ENCODE peak calls at places on chromosomes 12 and 14, in ten cellular contexts. V is BE2C, W is endodermal cell, L is pancreas, N is cardiac muscle cell, Q is brain microvascular endothelial cell, R is tibial artery, B is right cardiac atrium, U is mesendoderm, I is fibroblast of the aortic adventitia. Z is an unnamed sample.

GRCh38 chr14:94048676-94049624 is 22.8 kb downstream of the OTUB2 start:
- DNase-seq in Q (no peak), R (no peak), I (no peak), W (peak), L (no peak), U (no peak), N (no peak), B (no peak), V (peak), Z (no peak)

GRCh38 chr14:56057071-56057865 is 60.9 kb upstream of the PELI2 start:
- DNase-seq in N (no peak), I (no peak), Q (no peak), W (no peak), R (no peak), L (no peak), U (peak), V (no peak), B (no peak), Z (no peak)

GRCh38 chr14:105151131-105151837 is 17.3 kb downstream of the JAG2 start:
- DNase-seq in W (peak), R (no peak), Q (no peak), L (peak), U (no peak), I (no peak), V (peak), N (no peak), B (peak), Z (no peak)

GRCh38 chr12:1949771-1950470 is 31.5 kb upstream of the CACNA2D4 start:
- DNase-seq in W (peak), B (peak), I (peak), V (no peak), U (peak), R (no peak), N (peak), L (no peak), Q (no peak), Z (no peak)

GRCh38 chr12:25337916-25338315 is 87.2 kb upstream of the KRAS start:
- DNase-seq in R (no peak), L (no peak), N (no peak), U (no peak), B (no peak), V (no peak), Q (no peak), W (no peak), I (no peak), Z (no peak)

GRCh38 chr14:90965765-90966164 is 94.7 kb downstream of the RPS6KA5 start:
- DNase-seq in Q (no peak), B (no peak), N (no peak), U (no peak), L (no peak), V (no peak), W (no peak), R (no peak), I (no peak), Z (no peak)

GRCh38 chr12:50200507-50201273 is 33.5 kb upstream of the CERS5 start:
- DNase-seq in R (no peak), I (peak), W (no peak), N (peak), B (no peak), Q (peak), V (no peak), L (no peak), U (no peak), Z (no peak)

GRCh38 chr12:51371295-51371953 is 19.8 kb downstream of the GALNT6 start:
- DNase-seq in W (peak), U (peak), L (no peak), Q (peak), B (peak), V (peak), I (peak), R (peak), N (peak), Z (peak)

GRCh38 chr14:79084861-79085260 is 914.7 kb downstream of the NRXN3 start:
- DNase-seq in I (no peak), R (no peak), L (no peak), V (no peak), N (no peak), B (no peak), Q (no peak), U (no peak), W (no peak), Z (no peak)

GRCh38 chr14:72688990-72689677 is 204.8 kb downstream of the DPF3 start:
- DNase-seq in I (no peak), R (no peak), N (no peak), U (no peak), B (no peak), L (no peak), Q (no peak), W (no peak), V (no peak), Z (no peak)

GRCh38 chr14:100440207-100440631 is 117.1 kb downstream of the SLC25A47 start:
- DNase-seq in V (peak), R (peak), Q (peak), I (peak), L (peak), W (peak), N (peak), U (peak), B (peak), Z (peak)

GRCh38 chr14:58200480-58200841 is 512 bp downstream of the ACTR10 start:
- DNase-seq in U (no peak), N (no peak), R (no peak), W (no peak), L (no peak), B (no peak), Q (no peak), I (no peak), V (no peak), Z (no peak)

GRCh38 chr14:105477659-105478623 is 3.3 kb downstream of the CRIP2 start:
- DNase-seq in R (no peak), B (no peak), I (no peak), N (peak), V (no peak), U (no peak), L (no peak), Q (no peak), W (no peak), Z (no peak)

GRCh38 chr14:100872641-100873071 is 30.9 kb downstream of the RTL1 start:
- DNase-seq in I (no peak), R (no peak), U (no peak), V (peak), B (no peak), W (no peak), Q (peak), L (peak), N (no peak), Z (peak)

GRCh38 chr12:47216150-47216677 is 136.5 kb upstream of the AMIGO2 start:
- DNase-seq in U (no peak), B (no peak), I (no peak), W (no peak), R (no peak), L (no peak), N (no peak), Q (no peak), V (no peak), Z (no peak)

GRCh38 chr12:71183846-71184245 is 26.0 kb upstream of the TSPAN8 start:
- DNase-seq in Q (peak), I (peak), U (no peak), W (no peak), L (no peak), N (peak), R (no peak), V (no peak), B (no peak), Z (no peak)

GRCh38 chr12:46647034-46647433 is 178.8 kb downstream of the SLC38A4 start:
- DNase-seq in R (no peak), Q (no peak), B (no peak), U (no peak), L (no peak), N (no peak), I (no peak), V (no peak), W (no peak), Z (no peak)

GRCh38 chr14:65879218-65880009 is 466.9 kb downstream of the FUT8 start:
- DNase-seq in Q (peak), U (no peak), I (peak), L (no peak), N (peak), B (no peak), V (no peak), W (no peak), R (no peak), Z (no peak)

GRCh38 chr14:106842687-106843086 is 1316.3 kb downstream of the TMEM121 start:
- DNase-seq in Q (no peak), V (peak), L (peak), U (no peak), B (no peak), R (no peak), W (no peak), I (no peak), N (no peak), Z (peak)

GRCh38 chr12:105704788-105705187 is 374.3 kb downstream of the C12orf75 start:
- DNase-seq in N (no peak), B (no peak), V (no peak), W (no peak), L (no peak), I (no peak), U (no peak), Q (no peak), R (no peak), Z (no peak)

GRCh38 chr14:63394856-63395255 is 76.1 kb upstream of the GPHB5 start:
- DNase-seq in V (no peak), N (no peak), Q (no peak), W (no peak), U (no peak), I (no peak), R (no peak), B (no peak), L (no peak), Z (no peak)

GRCh38 chr14:103520657-103521437 is 1.8 kb downstream of the CKB start:
- DNase-seq in L (peak), N (peak), V (peak), B (peak), Q (peak), I (peak), R (peak), U (peak), W (peak), Z (peak)

GRCh38 chr14:61704554-61704953 is 9.2 kb downstream of the HIF1A start:
- DNase-seq in Q (no peak), V (no peak), N (peak), W (no peak), R (no peak), U (no peak), B (no peak), I (no peak), L (no peak), Z (no peak)

GRCh38 chr14:61703342-61704129 is 8.2 kb downstream of the HIF1A start:
- DNase-seq in Q (no peak), W (no peak), R (no peak), I (no peak), V (no peak), L (no peak), N (peak), B (no peak), U (no peak), Z (no peak)

GRCh38 chr14:61700104-61700886 is 5.0 kb downstream of the HIF1A start:
- DNase-seq in Q (no peak), R (no peak), B (no peak), I (peak), V (no peak), W (no peak), U (no peak), N (peak), L (no peak), Z (no peak)

GRCh38 chr14:61699092-61699491 is 3.8 kb downstream of the HIF1A start:
- DNase-seq in B (no peak), U (no peak), Q (no peak), N (peak), W (no peak), R (no peak), I (peak), V (no peak), L (no peak), Z (no peak)

DNA sequence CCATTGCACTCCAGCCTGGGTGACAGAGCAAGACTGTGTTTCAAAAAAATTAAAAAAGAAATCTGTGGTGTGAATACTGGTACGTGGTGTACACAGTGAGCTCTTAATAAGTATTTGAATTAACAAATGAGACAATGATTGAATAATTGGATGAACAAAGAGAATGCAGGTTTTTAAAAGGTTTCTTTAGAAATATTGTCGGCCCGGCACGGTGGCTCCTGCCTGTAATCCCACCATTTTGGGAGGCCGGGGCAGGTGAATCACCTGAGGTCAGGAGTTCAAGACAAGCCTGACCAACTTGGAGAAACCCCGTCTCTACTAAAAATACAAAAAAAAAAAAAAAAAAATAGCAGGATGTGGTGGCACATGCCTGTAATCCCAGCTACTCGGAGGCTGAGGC is 6.6 kb downstream of the HIF1A start:
- DNase-seq in W (no peak), U (no peak), N (peak), Q (no peak), B (no peak), V (no peak), L (no peak), I (no peak), R (no peak), Z (no peak)
- H3K4me3 ChIP-seq in W (no peak), U (no peak), N (no peak), Q (peak), B (no peak), V (no peak), L (no peak), I (peak), R (no peak), Z (no peak)

GRCh38 chr12:124694846-124695497 is 127.6 kb upstream of the NCOR2 start:
- DNase-seq in I (peak), U (no peak), N (peak), R (no peak), V (no peak), Q (peak), W (no peak), L (no peak), B (peak), Z (no peak)

GRCh38 chr12:124693356-124693755 is 125.9 kb upstream of the NCOR2 start:
- DNase-seq in L (no peak), V (no peak), B (no peak), Q (no peak), R (no peak), U (no peak), I (no peak), W (no peak), N (no peak), Z (no peak)

GRCh38 chr12:124694250-124694649 is 126.8 kb upstream of the NCOR2 start:
- DNase-seq in Q (no peak), R (no peak), B (no peak), N (peak), W (no peak), L (no peak), I (no peak), V (no peak), U (no peak), Z (no peak)

GRCh38 chr12:124691429-124691828 is 124.0 kb upstream of the NCOR2 start:
- DNase-seq in W (no peak), U (no peak), I (no peak), R (no peak), V (no peak), L (no peak), N (no peak), Q (no peak), B (no peak), Z (no peak)

GRCh38 chr12:124692443-124692842 is 125.0 kb upstream of the NCOR2 start:
- DNase-seq in B (peak), L (no peak), W (no peak), N (no peak), Q (no peak), U (no peak), R (no peak), I (no peak), V (no peak), Z (no peak)
- H3K4me3 ChIP-seq in B (no peak), L (no peak), W (no peak), N (no peak), Q (no peak), U (no peak), R (no peak), I (no peak), V (no peak), Z (no peak)

GRCh38 chr12:111687952-111688351 is 2.1 kb downstream of the ACAD10 start:
- DNase-seq in Q (no peak), W (no peak), I (no peak), B (no peak), U (no peak), L (no peak), V (no peak), N (no peak), R (no peak), Z (no peak)

GRCh38 chr12:111685811-111686573 is at the start of the genes ACAD10 and BRAP:
- DNase-seq in W (peak), N (peak), I (peak), Q (peak), B (peak), V (peak), L (peak), R (peak), U (peak), Z (peak)

GRCh38 chr12:111686574-111687105 is 787 bp downstream of the ACAD10 start:
- DNase-seq in B (no peak), U (peak), Q (peak), R (no peak), N (peak), L (no peak), V (no peak), I (peak), W (no peak), Z (no peak)

GRCh38 chr12:111685322-111685810 is 390 bp downstream of the BRAP start:
- DNase-seq in L (no peak), V (no peak), Q (no peak), B (no peak), R (peak), U (peak), W (no peak), I (no peak), N (no peak), Z (no peak)

GRCh38 chr12:111687255-111687654 is 1.4 kb downstream of the ACAD10 start:
- DNase-seq in I (no peak), B (no peak), L (no peak), W (no peak), R (no peak), Q (no peak), N (no peak), U (peak), V (peak), Z (no peak)
- H3K4me3 ChIP-seq in I (peak), B (no peak), L (no peak), W (peak), R (no peak), Q (no peak), N (no peak), U (no peak), V (no peak), Z (no peak)

DNA sequence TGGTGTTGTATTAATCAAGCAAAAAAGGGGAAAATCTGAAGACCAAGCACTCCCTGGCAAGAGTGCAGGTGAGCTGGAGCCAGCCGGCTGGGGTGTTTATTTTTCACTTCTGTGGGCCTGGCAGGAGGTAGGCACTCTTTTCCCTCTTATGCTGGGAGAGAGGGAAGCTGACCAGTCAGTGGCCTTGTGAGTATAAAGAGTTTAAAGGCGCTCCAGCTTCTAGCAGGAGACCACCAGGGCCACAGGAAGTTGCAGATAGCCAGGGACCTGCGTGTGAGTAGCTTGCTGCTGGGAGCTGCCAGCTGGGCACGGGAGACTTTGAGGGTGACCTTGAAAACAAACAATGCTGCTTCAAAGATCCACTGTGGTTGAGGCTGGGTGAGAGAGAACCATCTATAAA is 217.4 kb upstream of the PWP1 start:
- DNase-seq in N (no peak), I (no peak), U (no peak), L (no peak), R (no peak), W (no peak), Q (no peak), V (no peak), B (no peak), Z (no peak)
- H3K4me3 ChIP-seq in N (no peak), I (no peak), U (no peak), L (no peak), R (no peak), W (no peak), Q (no peak), V (no peak), B (no peak), Z (no peak)

DNA sequence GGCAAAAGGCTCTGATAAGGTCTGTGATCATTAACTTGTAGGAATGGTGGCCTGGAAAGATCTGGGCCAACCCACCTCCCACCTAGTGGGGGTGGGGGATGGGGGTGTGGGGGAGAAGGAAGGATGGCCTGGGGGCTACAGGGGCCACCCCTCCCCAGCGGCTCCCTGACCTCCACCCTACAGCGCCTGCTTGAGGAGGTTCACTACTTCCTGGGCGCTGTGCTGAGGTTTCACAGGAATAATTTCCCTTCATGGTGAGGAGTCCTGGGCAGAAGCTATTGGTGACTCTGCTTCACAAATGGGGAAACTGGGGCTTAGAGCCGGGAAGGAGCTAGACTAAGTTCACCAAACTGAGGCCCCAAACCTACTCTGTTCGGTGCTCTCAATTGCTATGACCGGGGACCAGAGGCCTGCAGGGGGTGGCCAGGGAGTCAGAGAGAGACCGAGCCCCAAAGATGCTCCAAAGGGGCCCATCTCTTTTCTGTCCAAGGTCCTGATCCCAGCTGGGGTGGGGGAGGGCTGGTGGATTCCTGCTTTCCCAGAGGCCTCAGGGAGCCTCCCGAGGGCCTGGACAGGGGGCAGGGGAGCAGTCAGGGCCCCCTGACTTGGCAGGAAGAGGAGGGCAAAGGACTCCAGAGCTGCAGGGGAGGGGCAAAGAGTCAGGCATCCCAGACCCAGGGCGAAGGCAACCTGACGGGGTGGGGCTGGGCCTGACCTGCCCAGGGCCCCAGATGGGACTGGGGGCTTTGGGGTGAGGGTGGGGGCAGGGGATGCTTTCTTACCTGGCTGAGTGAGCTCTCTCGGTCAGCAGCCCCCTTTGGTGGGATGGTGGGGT is 1.7 kb downstream of the HNF1A start:
- DNase-seq in N (no peak), V (no peak), L (no peak), W (peak), B (no peak), R (no peak), I (no peak), Q (no peak), U (no peak), Z (no peak)
- H3K4me3 ChIP-seq in N (no peak), V (no peak), L (peak), W (no peak), B (no peak), R (no peak), I (no peak), Q (no peak), U (no peak), Z (no peak)

DNA sequence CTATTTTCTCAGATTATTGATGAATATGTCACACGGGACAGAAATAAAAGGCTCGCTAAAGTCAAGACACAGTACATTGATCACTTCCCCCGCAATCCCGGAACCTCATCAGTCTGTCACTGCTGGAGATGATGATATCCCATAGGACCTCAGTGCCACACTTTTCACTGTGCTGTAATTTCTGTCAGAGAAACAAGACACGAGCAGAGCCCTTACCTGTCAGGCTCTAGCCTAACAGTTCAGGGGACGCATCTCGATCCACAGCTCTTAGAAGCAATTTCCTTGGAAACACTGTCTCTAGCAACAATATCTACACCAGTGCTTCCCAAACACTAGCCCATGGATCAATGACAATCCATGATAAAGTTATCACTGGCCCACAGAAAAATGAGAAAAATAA is 140.0 kb downstream of the GRIN2B start:
- DNase-seq in L (no peak), U (no peak), N (no peak), B (no peak), I (no peak), Q (no peak), W (no peak), V (no peak), R (no peak), Z (no peak)
- H3K4me3 ChIP-seq in L (no peak), U (no peak), N (no peak), B (no peak), I (no peak), Q (no peak), W (no peak), V (no peak), R (no peak), Z (no peak)